ENCODE peak calls at places on chromosomes 7 and 10, in eight cellular contexts. E is kidney, G is epithelial cell of esophagus, X is A549, K is cardiac fibroblast, J is mesothelial cell of epicardium, O is neural crest cell, T is kidney epithelial cell. C is an unnamed sample.
A peak's percentile ranks its signal among the peaks of the same experiment; 100 is the strongest.

GRCh38 chr10:132942101-132942739 is at the start of gene CFAP46:
- DNase-seq in E (peak; percentile 84), G (peak; percentile 10), X (peak; percentile 65), K (peak; percentile 42), J (peak; percentile 60), O (peak; percentile 71), T (no peak), C (peak; percentile 87)

GRCh38 chr10:14667270-14667669 is 107.4 kb downstream of the FAM107B start:
- DNase-seq in E (no peak), G (no peak), X (no peak), K (no peak), J (no peak), O (no peak), T (no peak), C (no peak)

GRCh38 chr7:47454066-47454950 is 127.6 kb downstream of the TNS3 start:
- DNase-seq in E (no peak), G (no peak), X (no peak), K (no peak), J (no peak), O (no peak), T (no peak), C (no peak)

GRCh38 chr7:98617051-98617959 is at the start of gene NPTX2:
- DNase-seq in E (no peak), G (no peak), X (no peak), K (peak; percentile 15), J (no peak), O (peak; percentile 70), T (no peak), C (peak; percentile 79)

GRCh38 chr10:1216576-1217236 is 160.5 kb downstream of the WDR37 start:
- DNase-seq in E (no peak), G (no peak), X (no peak), K (no peak), J (no peak), O (no peak), T (no peak), C (no peak)

GRCh38 chr10:88702848-88703597 is 3.0 kb upstream of the LIPK start:
- DNase-seq in E (no peak), G (peak; percentile 93), X (peak; percentile 40), K (peak; percentile 48), J (no peak), O (no peak), T (peak; percentile 96), C (no peak)

GRCh38 chr10:86651021-86651471 is 3.3 kb upstream of the OPN4 start:
- DNase-seq in E (peak; percentile 33), G (no peak), X (no peak), K (no peak), J (no peak), O (no peak), T (no peak), C (no peak)

GRCh38 chr7:96685353-96685752 is 24.3 kb downstream of the SEM1 start:
- DNase-seq in E (no peak), G (no peak), X (no peak), K (no peak), J (no peak), O (no peak), T (no peak), C (no peak)

DNA sequence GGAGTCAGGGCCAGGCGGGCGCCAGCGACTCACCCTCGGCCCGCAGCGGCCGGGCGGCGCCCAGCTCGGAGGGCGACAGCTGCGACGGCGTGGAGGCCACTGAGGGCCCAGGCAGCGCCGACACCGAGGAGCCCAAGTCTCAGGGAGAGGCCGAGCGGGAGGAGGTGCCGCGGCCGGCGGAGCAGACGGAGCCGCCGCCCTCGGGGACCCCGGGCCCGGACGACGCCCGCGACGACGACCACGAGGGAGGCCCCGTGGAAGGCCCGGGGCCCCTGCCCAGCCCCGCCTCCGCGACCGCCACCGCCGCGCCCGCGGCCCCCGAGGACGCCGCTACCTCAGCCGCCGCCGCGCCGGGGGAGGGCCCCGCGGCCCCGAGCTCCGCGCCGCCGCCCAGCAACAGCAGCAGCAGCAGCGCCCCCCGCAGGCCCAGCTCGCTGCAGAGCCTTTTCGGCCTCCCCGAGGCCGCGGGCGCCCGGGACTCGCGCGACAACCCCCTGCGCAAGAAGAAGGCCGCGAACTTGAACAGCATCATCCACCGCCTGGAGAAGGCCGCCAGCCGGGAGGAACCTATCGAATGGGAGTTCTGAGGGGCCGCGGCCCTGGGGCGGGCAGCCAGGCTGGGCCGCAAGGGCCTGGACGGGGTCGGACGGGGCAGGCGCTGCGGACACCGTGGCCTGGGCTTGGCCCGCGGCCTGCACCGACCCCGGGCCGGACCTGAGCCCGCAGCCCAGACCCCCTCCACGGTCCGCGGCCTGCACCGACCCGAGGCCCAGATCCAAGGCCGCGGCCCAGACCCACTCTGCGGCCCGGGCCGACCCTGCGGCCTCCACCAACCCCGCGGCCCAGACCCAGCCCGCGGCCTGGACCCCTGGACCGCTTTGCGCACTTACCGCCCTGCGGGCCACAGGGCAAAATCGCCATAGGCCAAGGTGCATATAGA is 37.9 kb upstream of the SH2B2 start:
- DNase-seq in E (peak; percentile 63), G (no peak), X (no peak), K (no peak), J (no peak), O (no peak), T (no peak), C (peak; percentile 74)
- TF ChIP-seq CTCF in E (no peak), G (no peak), X (no peak), K (no peak), J (no peak), O (no peak), T (no peak), C (no peak)

GRCh38 chr10:123165445-123166072 is 11.4 kb downstream of the BUB3 start:
- DNase-seq in E (no peak), G (no peak), X (no peak), K (no peak), J (no peak), O (no peak), T (no peak), C (no peak)
- TF ChIP-seq CTCF in E (no peak), G (no peak), X (no peak), K (no peak), J (no peak), O (no peak), T (no peak), C (no peak)

DNA sequence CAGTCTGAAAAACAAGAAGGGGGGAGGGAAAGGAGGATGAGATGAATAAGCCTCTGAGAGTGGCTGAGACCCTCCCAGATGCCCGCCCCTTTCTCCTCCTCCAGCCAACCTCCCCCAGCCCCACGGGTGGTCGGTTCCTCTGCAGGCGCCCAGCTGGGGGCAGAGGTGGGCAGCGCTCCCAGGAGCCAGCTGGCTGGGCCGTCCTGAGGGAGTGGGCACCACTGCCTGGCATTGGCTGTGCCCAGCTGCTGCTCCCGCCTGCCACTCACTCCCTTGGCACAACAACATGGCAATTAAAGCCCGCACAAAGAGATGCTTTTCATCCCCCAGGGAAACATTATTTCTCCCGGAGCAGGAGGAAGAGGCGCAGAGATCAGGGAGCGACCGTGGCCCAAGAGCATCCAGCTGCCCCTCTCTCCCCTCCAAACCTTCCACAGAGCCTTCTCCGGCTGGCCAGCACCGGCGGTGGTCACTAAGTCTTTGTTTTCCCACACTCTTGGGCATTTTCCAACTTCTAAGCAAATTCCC is 107.2 kb downstream of the SPDYE5 start:
- DNase-seq in E (peak; percentile 80), G (no peak), X (no peak), K (no peak), J (no peak), O (peak; percentile 58), T (no peak), C (no peak)
- TF ChIP-seq CTCF in E (no peak), G (no peak), X (no peak), K (no peak), J (no peak), O (no peak), T (no peak), C (no peak)

DNA sequence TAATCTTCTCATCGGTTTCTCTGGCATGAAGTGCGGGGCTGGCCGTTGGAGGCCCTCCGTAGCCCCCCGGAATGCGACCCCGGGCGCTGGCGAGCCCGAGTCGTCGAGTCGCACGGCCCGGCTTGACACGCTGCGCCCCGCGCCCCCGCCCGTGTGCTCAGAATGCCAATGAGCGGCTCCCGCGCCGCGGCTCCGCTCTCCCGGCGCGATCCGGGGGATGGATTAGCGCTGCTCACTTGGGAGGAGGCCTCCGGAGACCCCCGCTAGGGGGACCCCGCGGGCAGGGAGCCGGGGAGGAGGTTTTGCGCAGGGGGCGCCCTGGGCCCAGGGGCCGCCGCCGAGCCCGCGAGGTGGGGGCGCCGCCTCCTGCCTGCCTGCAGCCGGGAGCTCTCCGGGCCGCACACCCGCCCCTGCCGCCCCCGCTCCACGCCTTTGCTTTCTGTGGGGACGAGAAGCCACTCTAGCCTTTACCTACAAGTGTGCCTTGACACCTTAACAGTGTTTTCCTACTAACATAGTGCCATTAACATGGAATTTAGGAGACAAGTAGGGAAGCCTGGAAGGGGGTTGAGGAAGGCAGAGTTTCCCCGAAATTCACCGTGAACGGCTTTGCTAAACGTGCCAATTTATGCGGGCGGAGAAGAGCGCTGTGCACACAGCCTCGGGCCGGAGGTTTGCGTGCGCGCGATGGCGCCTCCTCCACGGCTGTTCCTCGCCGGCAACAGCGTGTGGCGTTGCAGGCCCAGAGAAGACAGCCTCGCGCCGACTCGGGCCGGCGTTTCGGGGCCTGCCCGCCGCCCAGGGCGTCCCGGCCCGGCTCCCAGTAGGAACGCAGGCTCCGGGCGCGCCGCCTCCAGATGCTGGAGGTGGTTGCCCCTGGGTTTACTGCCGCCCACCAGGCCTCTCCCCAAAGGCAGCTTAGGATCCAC is 7.1 kb downstream of the SHH start:
- DNase-seq in E (peak; percentile 85), G (peak; percentile 76), X (peak; percentile 91), K (peak; percentile 76), J (peak; percentile 63), O (peak; percentile 87), T (no peak), C (peak; percentile 67)
- TF ChIP-seq CTCF in E (peak; percentile 30), G (peak; percentile 45), X (peak; percentile 86), K (peak; percentile 37), J (peak; percentile 74), O (peak; percentile 74), T (peak; percentile 66), C (peak; percentile 45)

DNA sequence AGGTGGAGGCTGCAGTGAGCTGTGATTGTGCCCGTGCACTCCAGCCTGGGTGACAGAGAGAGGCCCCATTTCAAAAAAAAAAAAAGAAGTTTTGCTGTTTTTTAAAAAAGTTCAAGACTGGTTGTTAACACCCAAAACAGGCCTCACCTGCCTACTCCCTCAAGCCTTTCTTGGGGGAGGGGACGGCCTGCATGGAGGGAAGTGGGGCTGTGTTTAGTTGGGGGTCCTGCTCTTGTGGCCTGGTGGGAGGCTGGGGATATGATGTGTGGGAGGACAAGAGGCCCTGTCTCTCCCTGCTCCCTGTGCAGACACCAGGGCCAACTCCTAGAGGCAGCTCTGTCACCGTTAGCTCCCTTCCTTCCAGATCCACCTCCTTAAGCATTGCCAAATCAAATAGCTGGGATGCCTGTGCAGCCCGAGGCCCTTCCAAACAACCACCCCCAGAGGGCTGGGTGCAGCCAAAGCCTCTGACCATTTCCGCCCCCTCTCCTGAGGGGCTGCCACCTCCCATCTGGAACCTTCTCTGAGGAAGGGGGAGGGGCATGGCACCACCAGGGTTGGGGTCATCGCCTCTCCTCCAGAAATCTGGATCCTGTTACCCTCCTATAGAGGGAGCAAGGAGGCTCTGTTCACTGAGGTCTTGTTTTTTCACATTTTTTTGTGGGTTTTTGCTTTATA is 32.9 kb upstream of the ANKRD2 start:
- DNase-seq in E (no peak), G (peak; percentile 36), X (no peak), K (peak; percentile 85), J (no peak), O (no peak), T (no peak), C (peak; percentile 41)
- TF ChIP-seq CTCF in E (no peak), G (peak; percentile 27), X (no peak), K (peak; percentile 43), J (no peak), O (no peak), T (peak; percentile 27), C (no peak)

C was measured in left lung.